ENCODE peak calls at places on chromosomes 1 and 21, in seven cellular contexts. One of them, this sample, is unnamed.

GRCh38 chr1:168520052-168520751 is 23.6 kb downstream of the XCL2 start:
- DNase-seq in heart left ventricle: no peak
- DNase-seq in astrocyte of the spinal cord: no peak
- DNase-seq in heart right ventricle: no peak
- DNase-seq in A549: no peak
- DNase-seq in bronchial epithelial cell: no peak
- DNase-seq in endothelial cell: no peak
- DNase-seq in this sample: peak; percentile 42

GRCh38 chr1:109826446-109826845 is 62.7 kb upstream of the EPS8L3 start:
- DNase-seq in heart left ventricle: no peak
- DNase-seq in astrocyte of the spinal cord: no peak
- DNase-seq in heart right ventricle: no peak
- DNase-seq in A549: no peak
- DNase-seq in bronchial epithelial cell: no peak
- DNase-seq in endothelial cell: no peak
- DNase-seq in this sample: peak; percentile 5

GRCh38 chr1:30423570-30423969 is 299.8 kb downstream of the MATN1 start:
- DNase-seq in heart left ventricle: no peak
- DNase-seq in astrocyte of the spinal cord: no peak
- DNase-seq in heart right ventricle: no peak
- DNase-seq in A549: no peak
- DNase-seq in bronchial epithelial cell: no peak
- DNase-seq in endothelial cell: no peak
- DNase-seq in this sample: no peak

GRCh38 chr1:210143465-210144062 is 89.0 kb upstream of the SERTAD4 start:
- DNase-seq in heart left ventricle: peak; percentile 76
- DNase-seq in astrocyte of the spinal cord: peak; percentile 89
- DNase-seq in heart right ventricle: peak; percentile 70
- DNase-seq in A549: peak; percentile 75
- DNase-seq in bronchial epithelial cell: peak; percentile 62
- DNase-seq in endothelial cell: peak; percentile 69
- DNase-seq in this sample: peak; percentile 34

GRCh38 chr1:64410217-64410616 is 59.7 kb upstream of the CACHD1 start:
- DNase-seq in heart left ventricle: no peak
- DNase-seq in astrocyte of the spinal cord: no peak
- DNase-seq in heart right ventricle: no peak
- DNase-seq in A549: no peak
- DNase-seq in bronchial epithelial cell: no peak
- DNase-seq in endothelial cell: no peak
- DNase-seq in this sample: no peak

GRCh38 chr1:37157634-37158033 is 123.3 kb upstream of the GRIK3 start:
- DNase-seq in heart left ventricle: no peak
- DNase-seq in astrocyte of the spinal cord: no peak
- DNase-seq in heart right ventricle: no peak
- DNase-seq in A549: no peak
- DNase-seq in bronchial epithelial cell: no peak
- DNase-seq in endothelial cell: no peak
- DNase-seq in this sample: no peak

GRCh38 chr1:228275154-228275434 is 67.2 kb downstream of the OBSCN start:
- DNase-seq in heart left ventricle: no peak
- DNase-seq in astrocyte of the spinal cord: no peak
- DNase-seq in heart right ventricle: no peak
- DNase-seq in A549: no peak
- DNase-seq in bronchial epithelial cell: no peak
- DNase-seq in endothelial cell: no peak
- DNase-seq in this sample: no peak

GRCh38 chr1:76666499-76666898 is 200.8 kb upstream of the ST6GALNAC5 start:
- DNase-seq in heart left ventricle: no peak
- DNase-seq in astrocyte of the spinal cord: no peak
- DNase-seq in heart right ventricle: peak; percentile 27
- DNase-seq in A549: no peak
- DNase-seq in bronchial epithelial cell: no peak
- DNase-seq in endothelial cell: no peak
- DNase-seq in this sample: no peak

GRCh38 chr1:56329970-56330369 is 249.4 kb downstream of the PLPP3 start:
- DNase-seq in heart left ventricle: no peak
- DNase-seq in astrocyte of the spinal cord: no peak
- DNase-seq in heart right ventricle: no peak
- DNase-seq in A549: no peak
- DNase-seq in bronchial epithelial cell: no peak
- DNase-seq in endothelial cell: no peak
- DNase-seq in this sample: no peak

GRCh38 chr1:214549604-214550338 is 1.6 kb downstream of the PTPN14 start:
- DNase-seq in heart left ventricle: no peak
- DNase-seq in astrocyte of the spinal cord: peak; percentile 58
- DNase-seq in heart right ventricle: no peak
- DNase-seq in A549: peak; percentile 39
- DNase-seq in bronchial epithelial cell: no peak
- DNase-seq in endothelial cell: no peak
- DNase-seq in this sample: no peak

GRCh38 chr1:115764541-115764940 is 4.0 kb downstream of the CASQ2 start:
- DNase-seq in heart left ventricle: no peak
- DNase-seq in astrocyte of the spinal cord: peak; percentile 13
- DNase-seq in heart right ventricle: no peak
- DNase-seq in A549: peak; percentile 24
- DNase-seq in bronchial epithelial cell: peak; percentile 50
- DNase-seq in endothelial cell: peak; percentile 57
- DNase-seq in this sample: no peak

GRCh38 chr1:223233019-223233409 is 90.0 kb upstream of the TLR5 start:
- DNase-seq in heart left ventricle: no peak
- DNase-seq in astrocyte of the spinal cord: no peak
- DNase-seq in heart right ventricle: no peak
- DNase-seq in A549: no peak
- DNase-seq in bronchial epithelial cell: no peak
- DNase-seq in endothelial cell: no peak
- DNase-seq in this sample: no peak

DNA sequence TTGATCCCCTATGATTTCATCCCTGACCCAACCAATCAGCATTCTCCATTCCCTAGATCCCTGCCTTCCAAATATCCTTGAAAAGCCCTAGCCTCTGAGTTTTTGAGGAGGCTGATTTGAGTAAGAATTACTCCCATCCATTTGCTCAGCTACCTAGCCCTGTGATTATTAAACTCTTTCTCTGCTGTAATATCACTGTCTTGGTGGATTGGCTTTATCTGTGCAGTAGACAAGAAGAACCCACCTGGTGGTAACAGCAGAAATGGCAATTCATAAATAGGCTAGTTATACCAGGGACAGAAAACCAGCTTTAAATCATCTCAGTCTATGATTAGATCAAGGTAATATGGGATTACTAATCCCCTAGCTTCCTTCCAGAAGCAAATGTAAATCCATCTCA is 13.0 kb downstream of the IL20 start:
- DNase-seq in heart left ventricle: no peak
- DNase-seq in astrocyte of the spinal cord: no peak
- DNase-seq in heart right ventricle: no peak
- DNase-seq in A549: peak; percentile 27
- DNase-seq in bronchial epithelial cell: no peak
- DNase-seq in endothelial cell: no peak
- DNase-seq in this sample: no peak
- TF ChIP-seq CTCF in heart left ventricle: no peak
- TF ChIP-seq CTCF in astrocyte of the spinal cord: no peak
- TF ChIP-seq CTCF in heart right ventricle: no peak
- TF ChIP-seq CTCF in A549: no peak
- TF ChIP-seq CTCF in bronchial epithelial cell: no peak
- TF ChIP-seq CTCF in endothelial cell: peak; percentile 29
- TF ChIP-seq CTCF in this sample: no peak

GRCh38 chr21:24418671-24419070 is 1188.6 kb downstream of the MRPL39 start:
- DNase-seq in heart left ventricle: no peak
- DNase-seq in astrocyte of the spinal cord: no peak
- DNase-seq in heart right ventricle: no peak
- DNase-seq in A549: no peak
- DNase-seq in bronchial epithelial cell: no peak
- DNase-seq in endothelial cell: no peak
- DNase-seq in this sample: no peak
- TF ChIP-seq CTCF in heart left ventricle: no peak
- TF ChIP-seq CTCF in astrocyte of the spinal cord: no peak
- TF ChIP-seq CTCF in heart right ventricle: no peak
- TF ChIP-seq CTCF in A549: no peak
- TF ChIP-seq CTCF in bronchial epithelial cell: no peak
- TF ChIP-seq CTCF in endothelial cell: no peak
- TF ChIP-seq CTCF in this sample: no peak

DNA sequence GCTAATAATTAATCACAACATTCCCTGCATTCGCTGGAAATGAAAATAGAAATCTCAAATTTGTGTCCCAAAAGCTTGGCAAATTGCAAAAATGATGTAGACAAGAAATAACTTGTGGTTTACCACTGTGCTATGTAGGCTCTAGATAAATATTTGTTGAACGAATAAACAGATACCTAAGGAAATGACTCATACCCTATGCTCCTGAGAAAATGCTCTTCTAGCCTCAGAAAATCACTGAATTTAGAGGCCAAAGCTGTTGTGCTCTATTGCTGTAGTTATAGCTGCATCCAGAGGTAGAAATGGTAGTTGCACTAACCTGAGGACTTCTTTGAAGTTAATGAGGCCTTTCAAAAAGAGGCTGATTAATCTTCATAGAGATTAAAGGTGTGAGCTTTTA is 142.0 kb upstream of the ZNHIT6 start:
- DNase-seq in heart left ventricle: no peak
- DNase-seq in astrocyte of the spinal cord: peak; percentile 93
- DNase-seq in heart right ventricle: no peak
- DNase-seq in A549: peak; percentile 90
- DNase-seq in bronchial epithelial cell: peak; percentile 89
- DNase-seq in endothelial cell: no peak
- DNase-seq in this sample: no peak
- TF ChIP-seq CTCF in heart left ventricle: no peak
- TF ChIP-seq CTCF in astrocyte of the spinal cord: peak; percentile 57
- TF ChIP-seq CTCF in heart right ventricle: no peak
- TF ChIP-seq CTCF in A549: peak; percentile 44
- TF ChIP-seq CTCF in bronchial epithelial cell: no peak
- TF ChIP-seq CTCF in endothelial cell: no peak
- TF ChIP-seq CTCF in this sample: no peak

DNA sequence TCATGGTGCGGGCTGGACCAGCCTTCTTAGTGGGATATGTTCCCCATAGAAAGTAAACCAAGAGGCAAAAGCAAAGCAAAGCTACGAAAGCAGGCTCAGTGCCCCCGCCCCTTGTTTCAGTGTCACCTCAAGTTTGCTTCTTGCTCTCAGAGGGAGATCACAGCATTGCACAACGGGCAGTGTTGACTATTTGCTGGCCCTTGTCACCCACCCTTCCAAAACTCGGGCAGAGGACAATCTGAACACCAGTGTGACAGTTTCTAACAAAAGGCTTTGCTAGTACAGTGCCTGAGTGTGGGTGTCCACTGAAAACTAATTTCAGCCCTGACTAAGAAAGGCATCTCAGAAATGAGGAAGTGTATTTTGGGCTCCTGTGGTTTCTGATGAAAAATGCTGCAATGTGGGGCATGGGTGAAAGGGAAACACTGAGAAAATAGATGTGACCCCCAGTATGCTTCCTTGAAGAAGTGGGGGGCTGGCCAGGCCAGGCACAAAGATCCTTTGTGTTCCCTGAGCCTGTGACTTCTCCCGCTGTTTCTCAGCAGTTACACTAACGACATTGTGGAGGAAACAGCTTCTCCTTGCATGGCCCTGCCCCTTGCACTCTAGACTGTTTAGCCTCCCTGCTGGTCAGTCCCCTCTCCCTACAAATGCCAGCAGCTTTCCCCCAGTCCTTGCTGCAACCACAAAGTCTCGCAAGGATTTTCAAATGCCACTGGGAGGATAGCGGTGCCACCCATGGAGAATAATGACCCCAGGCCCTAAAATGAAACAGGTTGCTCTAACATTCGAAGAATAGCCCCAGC is 33.3 kb upstream of the KCNE1 start:
- DNase-seq in heart left ventricle: no peak
- DNase-seq in astrocyte of the spinal cord: peak; percentile 73
- DNase-seq in heart right ventricle: no peak
- DNase-seq in A549: peak; percentile 31
- DNase-seq in bronchial epithelial cell: peak; percentile 25
- DNase-seq in endothelial cell: no peak
- DNase-seq in this sample: peak; percentile 80
- TF ChIP-seq CTCF in heart left ventricle: no peak
- TF ChIP-seq CTCF in astrocyte of the spinal cord: no peak
- TF ChIP-seq CTCF in heart right ventricle: no peak
- TF ChIP-seq CTCF in A549: no peak
- TF ChIP-seq CTCF in bronchial epithelial cell: no peak
- TF ChIP-seq CTCF in endothelial cell: no peak
- TF ChIP-seq CTCF in this sample: no peak

GRCh38 chr1:236604218-236605029 is at the start of gene HEATR1:
- DNase-seq in heart left ventricle: peak; percentile 95
- DNase-seq in astrocyte of the spinal cord: peak; percentile 96
- DNase-seq in heart right ventricle: peak; percentile 92
- DNase-seq in A549: peak; percentile 98
- DNase-seq in bronchial epithelial cell: peak; percentile 92
- DNase-seq in endothelial cell: peak; percentile 94
- DNase-seq in this sample: peak; percentile 88
- TF ChIP-seq CTCF in heart left ventricle: no peak
- TF ChIP-seq CTCF in astrocyte of the spinal cord: no peak
- TF ChIP-seq CTCF in heart right ventricle: no peak
- TF ChIP-seq CTCF in A549: no peak
- TF ChIP-seq CTCF in bronchial epithelial cell: no peak
- TF ChIP-seq CTCF in endothelial cell: no peak
- TF ChIP-seq CTCF in this sample: no peak

GRCh38 chr21:15679630-15680029 is 50.2 kb upstream of the USP25 start:
- DNase-seq in heart left ventricle: no peak
- DNase-seq in astrocyte of the spinal cord: no peak
- DNase-seq in heart right ventricle: no peak
- DNase-seq in A549: no peak
- DNase-seq in bronchial epithelial cell: no peak
- DNase-seq in endothelial cell: no peak
- DNase-seq in this sample: no peak
- TF ChIP-seq CTCF in heart left ventricle: no peak
- TF ChIP-seq CTCF in astrocyte of the spinal cord: no peak
- TF ChIP-seq CTCF in heart right ventricle: no peak
- TF ChIP-seq CTCF in A549: no peak
- TF ChIP-seq CTCF in bronchial epithelial cell: no peak
- TF ChIP-seq CTCF in endothelial cell: no peak
- TF ChIP-seq CTCF in this sample: no peak

This sample was measured in GM10248.